ENCODE peak calls at places on chromosome 6, in four cellular contexts. D is lung, F is testis, Z is fibroblast of lung. B is an unnamed sample.

GRCh38 chr6:17169291-17169690 is 67.4 kb downstream of the STMND1 start:
- DNase-seq in F (no peak), Z (peak; percentile 33), D (no peak), B (no peak)

GRCh38 chr6:73134588-73134987 is 90.7 kb downstream of the KHDC1L start:
- DNase-seq in D (no peak), F (peak; percentile 72), Z (peak; percentile 18), B (no peak)

GRCh38 chr6:44733868-44734267 is 346.4 kb downstream of the CDC5L start:
- DNase-seq in F (peak; percentile 36), D (peak; percentile 42), Z (no peak), B (no peak)

GRCh38 chr6:136317023-136317649 is 27.5 kb upstream of the BCLAF1 start:
- DNase-seq in Z (peak; percentile 49), F (peak; percentile 69), D (peak; percentile 50), B (peak; percentile 57)

GRCh38 chr6:51398064-51398740 is 579.5 kb downstream of the TFAP2B start:
- DNase-seq in Z (peak; percentile 30), D (peak; percentile 37), F (no peak), B (peak; percentile 43)

GRCh38 chr6:135514706-135515105 is 17.2 kb upstream of the AHI1 start:
- DNase-seq in Z (no peak), F (no peak), D (no peak), B (no peak)

GRCh38 chr6:23350752-23351453 is 775.1 kb upstream of the NRSN1 start:
- DNase-seq in D (no peak), Z (peak; percentile 7), F (no peak), B (peak; percentile 56)

GRCh38 chr6:109865968-109866367 is 112.1 kb upstream of the GPR6 start:
- DNase-seq in Z (no peak), F (no peak), D (no peak), B (no peak)

GRCh38 chr6:40999498-41000070 is 39.4 kb downstream of the UNC5CL start:
- DNase-seq in Z (peak; percentile 40), F (peak; percentile 81), D (peak; percentile 65), B (no peak)

GRCh38 chr6:154715449-154715848 is 17.8 kb upstream of the SCAF8 start:
- DNase-seq in D (no peak), F (no peak), Z (no peak), B (no peak)

GRCh38 chr6:53906842-53907241 is 112.0 kb downstream of the LRRC1 start:
- DNase-seq in Z (no peak), D (no peak), F (peak; percentile 26), B (no peak)

GRCh38 chr6:6856538-6857523 is 250.9 kb upstream of the RREB1 start:
- DNase-seq in D (peak; percentile 88), Z (no peak), F (peak; percentile 34), B (peak; percentile 53)

GRCh38 chr6:24621626-24622360 is 24.2 kb downstream of the KIAA0319 start:
- DNase-seq in Z (no peak), D (no peak), F (no peak), B (no peak)

GRCh38 chr6:41519748-41520699 is 26.2 kb upstream of the FOXP4 start:
- DNase-seq in F (no peak), D (no peak), Z (no peak), B (no peak)

GRCh38 chr6:150695652-150696051 is 96.0 kb downstream of the PLEKHG1 start:
- DNase-seq in Z (peak; percentile 23), F (no peak), D (no peak), B (peak; percentile 24)

GRCh38 chr6:157461000-157461915 is 80.3 kb downstream of the ZDHHC14 start:
- DNase-seq in F (no peak), Z (peak; percentile 63), D (no peak), B (no peak)

GRCh38 chr6:4913705-4914411 is 90.0 kb downstream of the RPP40 start:
- DNase-seq in Z (no peak), F (no peak), D (no peak), B (peak; percentile 28)

GRCh38 chr6:39073471-39074355 is 25.1 kb downstream of the GLP1R start:
- DNase-seq in D (no peak), F (no peak), Z (no peak), B (no peak)

GRCh38 chr6:64280569-64280968 is 645.0 kb downstream of the PHF3 start:
- DNase-seq in D (no peak), F (peak; percentile 48), Z (peak; percentile 3), B (no peak)

GRCh38 chr6:143694560-143694959 is 16.8 kb downstream of the PHACTR2 start:
- DNase-seq in F (no peak), D (no peak), Z (peak; percentile 42), B (peak; percentile 77)

GRCh38 chr6:125323376-125323775 is 21.6 kb upstream of the HDDC2 start:
- DNase-seq in Z (no peak), F (no peak), D (no peak), B (no peak)

GRCh38 chr6:150566486-150566885 is 33.2 kb upstream of the PLEKHG1 start:
- DNase-seq in D (no peak), F (no peak), Z (peak; percentile 16), B (peak; percentile 62)

GRCh38 chr6:16723833-16724232 is 37.4 kb downstream of the ATXN1 start:
- DNase-seq in F (no peak), D (no peak), Z (peak; percentile 99), B (peak; percentile 92)

GRCh38 chr6:1562171-1562955 is 47.4 kb upstream of the FOXC1 start:
- DNase-seq in Z (no peak), F (no peak), D (no peak), B (peak; percentile 51)
- H3K4me3 ChIP-seq in Z (no peak overlapping the region), F (no peak overlapping the region), D (no peak overlapping the region), B (no peak overlapping the region)

DNA sequence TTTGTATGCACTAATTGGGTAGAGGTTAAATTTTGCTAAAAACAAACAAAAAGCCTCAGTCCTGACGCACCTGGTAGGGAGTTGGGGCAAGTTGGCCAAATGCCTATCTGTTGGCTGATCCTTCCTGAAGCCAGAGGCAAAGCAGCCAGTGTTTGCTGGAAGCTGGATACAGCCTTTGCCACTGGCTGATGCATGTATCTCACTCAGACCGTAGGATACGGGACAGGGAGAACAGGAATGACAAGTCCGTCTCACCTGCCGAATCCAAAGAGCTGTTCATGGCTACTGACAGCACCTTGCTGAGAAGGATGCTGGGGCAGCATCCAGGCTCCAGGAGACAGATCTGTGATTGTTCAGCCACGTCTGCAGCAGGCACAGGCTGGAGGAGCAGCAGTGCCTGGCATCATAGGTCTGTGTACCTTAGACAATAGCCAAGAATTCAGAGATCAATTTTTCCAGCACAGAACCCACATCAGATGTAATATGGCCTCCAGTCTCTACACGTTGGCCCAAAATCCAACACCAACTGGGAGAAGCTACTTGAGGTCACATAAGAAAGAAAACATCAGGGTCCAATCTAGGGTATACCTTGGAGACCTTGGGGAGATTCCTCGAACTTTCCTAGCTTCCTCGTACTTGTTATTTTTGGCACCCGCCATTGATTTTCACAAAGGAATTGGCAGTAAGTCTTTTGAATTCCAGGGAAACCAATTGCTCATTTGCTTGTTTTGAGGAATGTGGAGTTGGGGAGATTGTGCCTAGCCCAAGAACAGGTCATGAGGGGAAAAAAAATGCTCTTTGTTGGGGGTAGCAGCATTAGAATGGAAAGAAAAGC is 108.5 kb upstream of the ARMC2 start:
- DNase-seq in F (no peak), Z (peak; percentile 81), D (no peak), B (no peak)
- H3K4me3 ChIP-seq in F (no peak overlapping the region), Z (no peak overlapping the region), D (no peak overlapping the region), B (no peak overlapping the region)

GRCh38 chr6:56255370-56255769 is 8.0 kb upstream of the COL21A1 start:
- DNase-seq in D (no peak), F (no peak), Z (peak; percentile 68), B (no peak)
- H3K4me3 ChIP-seq in D (no peak overlapping the region), F (no peak overlapping the region), Z (no peak overlapping the region), B (no peak overlapping the region)

GRCh38 chr6:7909323-7910276 is 988 bp downstream of the TXNDC5 start:
- DNase-seq in F (no peak), Z (peak; percentile 48), D (peak; percentile 57), B (peak; percentile 32)

GRCh38 chr6:7911345-7911725 is 747 bp upstream of the TXNDC5 start:
- DNase-seq in F (no peak), D (no peak), Z (no peak), B (peak; percentile 53)

GRCh38 chr6:7910298-7910653 is 312 bp downstream of the TXNDC5 start:
- DNase-seq in F (no peak), Z (no peak), D (no peak), B (no peak)

GRCh38 chr6:7912024-7912423 is 1.4 kb upstream of the TXNDC5 start:
- DNase-seq in F (no peak), D (no peak), Z (no peak), B (no peak)

DNA sequence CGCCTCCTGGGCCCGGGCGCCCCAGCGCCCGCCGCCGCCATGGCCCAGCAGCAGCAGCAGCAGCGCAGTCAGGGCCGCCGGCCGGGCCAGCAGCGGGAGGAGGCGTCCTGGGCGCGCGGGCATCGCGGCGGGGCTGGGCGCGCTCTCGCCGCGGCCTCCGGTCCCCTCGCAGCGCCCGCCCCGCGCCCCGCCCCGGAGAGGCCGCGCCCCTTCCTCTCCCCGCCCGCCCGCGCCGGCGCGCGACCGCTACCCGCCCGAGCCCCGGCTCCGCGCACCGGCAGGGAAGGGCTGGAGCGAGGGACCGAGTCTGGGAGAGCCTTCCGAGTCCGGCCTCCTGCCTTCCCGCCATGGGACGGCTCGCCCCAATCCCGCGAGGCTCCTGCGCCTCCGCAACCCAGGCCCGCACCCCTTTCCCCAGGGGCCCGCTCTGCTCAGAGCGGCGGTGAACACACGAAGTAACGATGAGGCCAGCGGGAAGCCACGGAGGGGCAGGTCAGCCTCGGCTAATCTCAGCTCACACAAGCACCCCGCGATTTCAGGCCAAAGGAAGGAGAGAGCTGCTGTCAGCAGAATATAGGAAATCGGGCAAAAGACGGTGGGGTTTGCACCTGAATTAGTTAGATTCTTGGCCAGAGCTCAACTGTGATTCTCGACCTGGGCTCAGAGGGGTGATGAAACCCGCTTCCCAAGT is at the start of gene TXNDC5:
- DNase-seq in Z (peak; percentile 68), F (peak; percentile 81), D (peak; percentile 74), B (peak; percentile 71)
- H3K4me3 ChIP-seq in Z (peak within 1 kb of the TSS; percentile 71), F (peak within 1 kb of the TSS; percentile 73), D (peak within 1 kb of the TSS; percentile 84), B (peak within 1 kb of the TSS; percentile 49)

DNA sequence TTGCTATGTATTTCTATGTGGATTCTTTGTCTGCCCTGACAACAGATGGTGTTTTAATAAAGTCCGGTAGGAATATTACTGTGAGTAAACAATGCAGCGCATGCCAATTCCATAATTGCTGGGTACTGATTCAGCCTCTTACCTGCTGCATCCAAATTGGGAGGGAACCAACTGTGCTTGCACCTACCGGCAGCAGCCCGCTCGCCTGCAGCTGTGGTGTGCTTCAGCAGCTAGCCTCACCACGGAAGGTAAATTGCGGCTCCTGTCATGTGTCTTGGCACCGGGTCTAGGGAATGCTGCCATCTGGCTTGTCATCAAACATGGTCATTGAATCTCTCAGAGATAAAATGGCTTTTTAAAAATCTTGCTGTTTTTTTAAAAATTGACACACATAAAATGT is 704.8 kb upstream of the SLC35B3 start:
- DNase-seq in F (no peak), Z (peak; percentile 29), D (peak; percentile 55), B (peak; percentile 22)
- H3K4me3 ChIP-seq in F (no peak overlapping the region), Z (no peak overlapping the region), D (no peak overlapping the region), B (no peak overlapping the region)

GRCh38 chr6:158654960-158655485 is 5.2 kb downstream of the SYTL3 start:
- DNase-seq in D (peak; percentile 64), Z (peak; percentile 83), F (no peak), B (no peak)
- H3K4me3 ChIP-seq in D (no peak overlapping the region), Z (no peak overlapping the region), F (no peak overlapping the region), B (no peak overlapping the region)

B was measured in mammary epithelial cell.